ENCODE peak calls at places on chromosomes 6 and 20, in six cellular contexts. J is CD4-positive, alpha-beta T cell; T is caudate nucleus; O is COR-L47; U is Calu3; S is H7. M is an unnamed sample.

GRCh38 chr6:101399627-101399955 is 6.1 kb downstream of the GRIK2 start:
- DNase-seq in J (no peak), T (no peak), O (no peak), U (no peak), S (no peak), M (no peak)

GRCh38 chr20:25072226-25072811 is 9.6 kb downstream of the VSX1 start:
- DNase-seq in J (no peak), T (no peak), O (no peak), U (no peak), S (no peak), M (no peak)

GRCh38 chr6:169800668-169801395 is 49.4 kb downstream of the ERMARD start:
- DNase-seq in J (no peak), T (peak), O (peak), U (peak), S (peak), M (peak)

GRCh38 chr6:16483315-16483875 is 245.0 kb downstream of the GMPR start:
- DNase-seq in J (no peak), T (no peak), O (no peak), U (no peak), S (no peak), M (no peak)

GRCh38 chr20:17617212-17617867 is 47.5 kb downstream of the DSTN start:
- DNase-seq in J (no peak), T (no peak), O (peak), U (peak), S (peak), M (peak)

GRCh38 chr6:126546771-126547170 is 206.9 kb downstream of the CENPW start:
- DNase-seq in J (no peak), T (no peak), O (no peak), U (no peak), S (no peak), M (no peak)

GRCh38 chr6:137155830-137156229 is 17.6 kb downstream of the IL22RA2 start:
- DNase-seq in J (peak), T (no peak), O (no peak), U (no peak), S (no peak), M (no peak)

GRCh38 chr20:23132930-23133559 is 46.9 kb upstream of the CD93 start:
- DNase-seq in J (no peak), T (no peak), O (no peak), U (no peak), S (no peak), M (peak)

GRCh38 chr20:45910670-45911485 is 1.1 kb downstream of the PLTP start:
- DNase-seq in J (peak), T (peak), O (no peak), U (peak), S (peak), M (peak)

GRCh38 chr6:14787677-14788076 is 458.2 kb upstream of the JARID2 start:
- DNase-seq in J (no peak), T (no peak), O (no peak), U (no peak), S (no peak), M (no peak)

GRCh38 chr6:148803979-148804378 is 57.1 kb downstream of the UST start:
- DNase-seq in J (no peak), T (no peak), O (no peak), U (no peak), S (no peak), M (no peak)

GRCh38 chr6:30060634-30060981 is 457 bp upstream of the POLR1H start:
- DNase-seq in J (no peak), T (no peak), O (no peak), U (peak), S (peak), M (no peak)

GRCh38 chr6:11209941-11210340 is 22.5 kb downstream of the NEDD9 start:
- DNase-seq in J (no peak), T (no peak), O (no peak), U (no peak), S (no peak), M (no peak)

GRCh38 chr6:111013144-111013905 is 31.5 kb downstream of the RPF2 start:
- DNase-seq in J (no peak), T (no peak), O (peak), U (no peak), S (no peak), M (no peak)

GRCh38 chr6:11315743-11316437 is 83.4 kb upstream of the NEDD9 start:
- DNase-seq in J (no peak), T (no peak), O (no peak), U (peak), S (no peak), M (no peak)

GRCh38 chr6:82032444-82032843 is 215.1 kb downstream of the IBTK start:
- DNase-seq in J (no peak), T (no peak), O (no peak), U (no peak), S (no peak), M (no peak)

GRCh38 chr6:53802582-53802981 is 7.8 kb downstream of the LRRC1 start:
- DNase-seq in J (no peak), T (no peak), O (no peak), U (no peak), S (no peak), M (no peak)

GRCh38 chr6:71294121-71294523 is 5.5 kb downstream of the OGFRL1 start:
- DNase-seq in J (no peak), T (no peak), O (no peak), U (peak), S (no peak), M (no peak)

GRCh38 chr6:139852484-139853140 is 478.2 kb upstream of the CITED2 start:
- DNase-seq in J (no peak), T (no peak), O (no peak), U (no peak), S (no peak), M (no peak)

GRCh38 chr20:51750037-51750769 is 18.0 kb downstream of the ATP9A start:
- DNase-seq in J (no peak), T (peak), O (no peak), U (peak), S (no peak), M (peak)

GRCh38 chr6:31462964-31463940 is 34.7 kb upstream of the MICB start:
- DNase-seq in J (peak), T (peak), O (peak), U (peak), S (peak), M (peak)

GRCh38 chr20:56350842-56351241 is 7.9 kb upstream of the FAM210B start:
- DNase-seq in J (no peak), T (no peak), O (no peak), U (no peak), S (no peak), M (no peak)

GRCh38 chr6:1527098-1527497 is 82.6 kb upstream of the FOXC1 start:
- DNase-seq in J (peak), T (peak), O (no peak), U (peak), S (peak), M (peak)

GRCh38 chr6:49523901-49524300 is 24.2 kb downstream of the GLYATL3 start:
- DNase-seq in J (no peak), T (no peak), O (no peak), U (no peak), S (no peak), M (no peak)

GRCh38 chr20:58271596-58272460 is 37.7 kb upstream of the RAB22A start:
- DNase-seq in J (no peak), T (no peak), O (no peak), U (no peak), S (no peak), M (no peak)

GRCh38 chr20:50506270-50506579 is 4.0 kb upstream of the PTPN1 start:
- DNase-seq in J (no peak), T (no peak), O (no peak), U (no peak), S (no peak), M (no peak)

GRCh38 chr20:830011-830521 is 3.4 kb upstream of the FAM110A start:
- DNase-seq in J (no peak), T (no peak), O (no peak), U (no peak), S (no peak), M (no peak)

GRCh38 chr6:125793863-125794262 is 3.1 kb downstream of the NCOA7 start:
- DNase-seq in J (no peak), T (no peak), O (no peak), U (no peak), S (no peak), M (no peak)